ENCODE peak calls at places on chromosome 2, in seven cellular contexts. B is GM23248, M is HCT116, W is hepatocyte, S is MM.1S, Z is GM23338, Y is neural progenitor cell. I is an unnamed sample.
A peak's percentile ranks its signal among the peaks of the same experiment; 100 is the strongest.

GRCh38 chr2:186379052-186379451 is 107.0 kb upstream of the ZC3H15 start:
- DNase-seq in B (no peak), M (no peak), W (peak; percentile 28), S (no peak), Z (no peak), Y (no peak), I (no peak)

GRCh38 chr2:190849774-190850173 is 30.8 kb upstream of the GLS start:
- DNase-seq in B (peak; percentile 93), M (no peak), W (no peak), S (no peak), Z (no peak), Y (no peak), I (no peak)

GRCh38 chr2:53475320-53475719 is 292.3 kb upstream of the CHAC2 start:
- DNase-seq in B (peak; percentile 68), M (peak; percentile 82), W (no peak), S (no peak), Z (no peak), Y (no peak), I (no peak)

GRCh38 chr2:82283075-82283474 is 1978.5 kb upstream of the LRRTM1 start:
- DNase-seq in B (no peak), M (no peak), W (no peak), S (no peak), Z (no peak), Y (no peak), I (no peak)

GRCh38 chr2:54613794-54614257 is 109.6 kb upstream of the EML6 start:
- DNase-seq in B (peak; percentile 17), M (no peak), W (no peak), S (no peak), Z (no peak), Y (no peak), I (no peak)

GRCh38 chr2:47641366-47641765 is 141.6 kb upstream of the MSH6 start:
- DNase-seq in B (no peak), M (no peak), W (no peak), S (no peak), Z (no peak), Y (no peak), I (no peak)

GRCh38 chr2:57105694-57106093 is 921.9 kb downstream of the CCDC85A start:
- DNase-seq in B (no peak), M (no peak), W (no peak), S (no peak), Z (peak; percentile 5), Y (peak; percentile 7), I (no peak)

GRCh38 chr2:17311771-17312511 is 206.3 kb downstream of the RAD51AP2 start:
- DNase-seq in B (peak; percentile 41), M (no peak), W (no peak), S (peak; percentile 30), Z (no peak), Y (no peak), I (no peak)

GRCh38 chr2:235658371-235659174 is 164.7 kb downstream of the AGAP1 start:
- DNase-seq in B (no peak), M (no peak), W (no peak), S (no peak), Z (peak; percentile 84), Y (peak; percentile 81), I (no peak)

GRCh38 chr2:85409719-85410583 is at the start of gene CAPG:
- DNase-seq in B (peak; percentile 57), M (no peak), W (peak; percentile 50), S (peak; percentile 26), Z (no peak), Y (no peak), I (peak; percentile 65)

GRCh38 chr2:58862234-58862633 is 621.1 kb upstream of the FANCL start:
- DNase-seq in B (no peak), M (no peak), W (no peak), S (no peak), Z (no peak), Y (no peak), I (no peak)

GRCh38 chr2:187552959-187553681 is 1.1 kb downstream of the TFPI start:
- DNase-seq in B (peak; percentile 83), M (no peak), W (peak; percentile 31), S (no peak), Z (no peak), Y (no peak), I (no peak)

GRCh38 chr2:238264072-238264460 is 24.2 kb upstream of the HES6 start:
- DNase-seq in B (no peak), M (no peak), W (no peak), S (no peak), Z (no peak), Y (no peak), I (no peak)

GRCh38 chr2:238267884-238268680 is 20.3 kb downstream of the PER2 start:
- DNase-seq in B (no peak), M (no peak), W (no peak), S (no peak), Z (peak; percentile 30), Y (no peak), I (no peak)

GRCh38 chr2:238269741-238270140 is 18.7 kb downstream of the PER2 start:
- DNase-seq in B (no peak), M (no peak), W (no peak), S (no peak), Z (no peak), Y (no peak), I (no peak)

GRCh38 chr2:238265605-238266004 is 22.8 kb downstream of the PER2 start:
- DNase-seq in B (no peak), M (no peak), W (no peak), S (peak; percentile 93), Z (no peak), Y (no peak), I (no peak)

GRCh38 chr2:238267341-238267710 is 21.1 kb downstream of the PER2 start:
- DNase-seq in B (peak; percentile 33), M (no peak), W (no peak), S (no peak), Z (no peak), Y (no peak), I (no peak)
- H3K27ac ChIP-seq in B (no peak overlapping the region), M (peak overlapping the region; percentile 22), W (no peak overlapping the region), S (peak overlapping the region; percentile 96), Z (no peak overlapping the region), Y (no peak overlapping the region), I (no peak overlapping the region)

DNA sequence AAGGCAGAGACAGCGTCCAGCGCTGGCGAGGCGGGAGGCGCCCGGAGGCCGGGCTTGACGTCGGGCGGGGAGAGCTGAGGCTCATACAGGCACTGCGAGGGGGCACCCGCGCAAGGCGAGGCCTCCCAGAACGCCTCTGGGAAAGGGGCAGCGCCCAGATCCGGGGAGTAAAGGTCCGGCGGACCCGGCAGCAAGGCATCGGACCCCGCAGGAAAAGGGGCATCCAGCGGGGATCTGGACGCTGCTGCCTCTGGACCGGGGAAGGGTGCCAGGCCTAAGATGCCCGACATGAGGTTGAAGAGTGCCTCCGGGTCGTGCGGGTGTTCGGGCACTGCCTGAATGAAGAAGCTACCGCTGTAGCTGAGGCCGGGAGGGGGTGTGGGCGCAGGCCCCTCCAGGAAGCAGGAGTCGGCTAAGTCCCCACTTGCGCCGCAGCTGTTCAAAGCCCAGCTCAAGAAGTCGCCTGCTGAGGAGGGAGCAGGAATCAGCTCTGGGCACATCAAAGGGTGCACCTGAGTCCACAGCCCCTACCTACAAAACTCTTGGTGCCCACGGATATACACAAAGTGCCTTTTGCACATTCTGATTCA is 937 bp downstream of the EGR4 start:
- DNase-seq in B (no peak), M (no peak), W (no peak), S (no peak), Z (peak; percentile 21), Y (no peak), I (no peak)
- H2AFZ ChIP-seq in B (no peak overlapping the region), M (no peak overlapping the region), W (no peak overlapping the region), S (no peak overlapping the region), Z (peak overlapping the region; percentile 81), Y (no peak overlapping the region), I (no peak overlapping the region)

DNA sequence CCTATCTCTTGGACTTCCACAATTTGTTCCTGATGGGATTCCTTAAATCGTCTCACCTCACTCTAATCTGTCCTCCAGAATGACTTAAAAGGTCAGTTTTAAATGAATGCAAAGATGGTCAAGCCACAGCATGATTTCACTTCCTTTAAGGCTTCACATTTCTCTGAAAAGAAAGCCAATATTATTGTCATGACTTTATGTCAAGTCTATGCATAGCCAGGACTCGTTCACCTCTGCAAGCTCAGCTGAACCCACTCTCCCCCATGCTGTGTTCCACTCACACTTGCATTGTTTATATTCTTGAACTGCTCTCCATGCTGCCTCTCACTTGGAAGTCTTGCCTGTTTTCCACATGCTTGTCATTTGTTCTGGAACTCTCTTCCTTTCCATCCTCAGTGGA is 298.4 kb upstream of the MMADHC start:
- DNase-seq in B (no peak), M (no peak), W (no peak), S (peak; percentile 34), Z (no peak), Y (no peak), I (no peak)
- TF ChIP-seq EZH2phosphoT487 in B (no peak), M (no peak), W (no peak), S (no peak), Z (no peak), Y (no peak), I (no peak)

GRCh38 chr2:96201338-96201737 is 7.3 kb downstream of the STARD7 start:
- DNase-seq in B (no peak), M (no peak), W (no peak), S (no peak), Z (no peak), Y (no peak), I (no peak)

GRCh38 chr2:96202152-96202856 is 6.3 kb downstream of the STARD7 start:
- DNase-seq in B (peak; percentile 44), M (no peak), W (no peak), S (no peak), Z (no peak), Y (no peak), I (no peak)

GRCh38 chr2:96204836-96205235 is 3.8 kb downstream of the STARD7 start:
- DNase-seq in B (no peak), M (no peak), W (no peak), S (no peak), Z (no peak), Y (no peak), I (no peak)

GRCh38 chr2:96205238-96205637 is 3.4 kb downstream of the STARD7 start:
- DNase-seq in B (peak; percentile 67), M (no peak), W (no peak), S (no peak), Z (no peak), Y (no peak), I (no peak)

GRCh38 chr2:96203130-96204028 is 5.2 kb downstream of the STARD7 start:
- DNase-seq in B (peak; percentile 51), M (no peak), W (no peak), S (peak; percentile 69), Z (no peak), Y (no peak), I (no peak)
- H3K27ac ChIP-seq in B (peak overlapping the region; percentile 85), M (no peak overlapping the region), W (peak overlapping the region; percentile 22), S (peak overlapping the region; percentile 33), Z (no peak overlapping the region), Y (no peak overlapping the region), I (peak overlapping the region; percentile 28)

DNA sequence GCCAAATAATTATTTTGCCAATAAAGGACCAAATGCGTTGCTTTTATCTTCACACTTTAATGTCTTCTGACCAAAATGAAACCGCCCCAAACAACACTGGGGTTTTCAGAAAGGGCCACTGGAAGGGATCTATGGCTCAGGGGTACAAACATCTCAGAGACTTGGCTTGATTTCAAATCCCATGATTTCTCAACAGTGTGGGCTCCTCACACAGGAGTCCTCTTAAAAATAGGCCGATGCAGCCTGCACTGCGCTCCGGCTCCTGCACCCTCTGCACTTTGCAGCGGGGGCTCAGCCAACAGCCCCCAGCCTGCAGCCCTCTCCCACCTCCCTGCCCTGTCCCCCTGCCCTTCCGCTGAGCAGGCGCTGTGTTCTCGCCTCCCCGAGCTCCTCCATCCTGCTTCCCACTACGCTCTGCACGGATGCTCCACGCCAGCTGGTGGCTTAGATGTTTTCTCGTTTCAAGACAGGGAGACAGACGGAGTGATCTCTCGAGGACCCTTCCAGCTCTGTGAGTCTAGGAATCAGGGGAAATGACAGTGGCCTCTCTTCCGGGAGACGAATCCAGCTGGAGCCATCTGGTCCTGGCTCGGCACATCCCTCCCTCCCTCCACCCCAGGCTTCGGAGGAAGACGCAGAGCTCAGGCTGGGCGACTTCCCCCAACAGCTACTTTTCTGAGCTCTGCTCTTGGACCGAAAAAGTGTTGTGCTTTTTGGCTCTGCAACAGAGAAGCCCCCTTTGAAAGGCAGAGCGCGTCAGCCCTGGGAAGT is 71.4 kb downstream of the KCNF1 start:
- DNase-seq in B (peak; percentile 16), M (no peak), W (peak; percentile 16), S (no peak), Z (no peak), Y (no peak), I (no peak)
- H2AFZ ChIP-seq in B (peak overlapping the region; percentile 57), M (no peak overlapping the region), W (no peak overlapping the region), S (no peak overlapping the region), Z (peak overlapping the region; percentile 23), Y (no peak overlapping the region), I (no peak overlapping the region)

I was measured in OCI-LY7.